ENCODE peak calls at places on chromosomes 16 and 17, in nine cellular contexts. N is tibial artery; W is hepatocyte; G is stimulated activated CD4-positive, alpha-beta T cell treated with anti-CD3 and anti-CD28 coated beads, Interleukin-15, amount 100 ng/mL, for 1 hour; J is H54; R is NCI-H2081 treated with DMSO at 0.1 percent for 48 hours; O is sigmoid colon; D is activated CD8-positive, alpha-beta T cell treated with anti-CD3 and anti-CD28 coated beads, Interleukin-2, amount 10 ng/mL, durations not matched to agents 7 days and 5 days; S is AG08395. M is an unnamed sample.

GRCh38 chr17:9364837-9365430 is 210.7 kb downstream of the STX8 start:
- DNase-seq in W (no peak), N (no peak), R (no peak), G (no peak), S (no peak), D (no peak), J (no peak), O (no peak), M (no peak)

GRCh38 chr17:19707728-19708221 is 8.6 kb downstream of the SLC47A2 start:
- DNase-seq in O (no peak), D (no peak), N (no peak), J (no peak), W (no peak), R (no peak), S (no peak), G (no peak), M (no peak)

GRCh38 chr17:15361151-15361550 is 19.8 kb upstream of the TEKT3 start:
- DNase-seq in R (no peak), J (peak), O (no peak), D (no peak), W (no peak), G (no peak), N (no peak), S (no peak), M (no peak)

GRCh38 chr16:51542856-51543510 is 391.9 kb upstream of the SALL1 start:
- DNase-seq in G (no peak), R (no peak), S (no peak), W (no peak), J (no peak), N (no peak), O (no peak), D (no peak), M (no peak)

GRCh38 chr17:208429-208828 is 27.0 kb upstream of the DOC2B start:
- DNase-seq in R (no peak), S (no peak), O (peak), G (no peak), W (no peak), J (no peak), N (no peak), D (no peak), M (no peak)

GRCh38 chr16:22692916-22693646 is 120.9 kb upstream of the HS3ST2 start:
- DNase-seq in O (no peak), N (no peak), D (no peak), W (no peak), S (peak), G (no peak), R (no peak), J (no peak), M (no peak)

GRCh38 chr17:71983828-71984227 is 137.0 kb upstream of the SOX9 start:
- DNase-seq in D (no peak), R (no peak), S (no peak), W (no peak), J (no peak), N (no peak), O (no peak), G (no peak), M (no peak)

GRCh38 chr16:29812754-29813643 is 1.0 kb downstream of the PRRT2 start:
- DNase-seq in J (no peak), O (no peak), G (no peak), N (no peak), D (no peak), W (no peak), R (no peak), S (no peak), M (no peak)

GRCh38 chr17:46157443-46158107 is 35.7 kb downstream of the KANSL1 start:
- DNase-seq in N (no peak), J (no peak), D (no peak), W (no peak), O (no peak), S (peak), G (no peak), R (no peak), M (no peak)

GRCh38 chr17:307295-307691 is 45.3 kb downstream of the RPH3AL start:
- DNase-seq in R (no peak), G (no peak), D (no peak), O (no peak), N (no peak), S (no peak), W (no peak), J (no peak), M (no peak)

GRCh38 chr17:79707931-79708891 is 22.5 kb upstream of the ENPP7 start:
- DNase-seq in O (no peak), W (peak), G (peak), D (peak), S (peak), N (no peak), R (no peak), J (no peak), M (peak)

GRCh38 chr16:85303354-85303883 is 191.1 kb upstream of the CIBAR2 start:
- DNase-seq in W (peak), G (peak), S (no peak), N (peak), R (no peak), O (peak), D (peak), J (no peak), M (peak)

GRCh38 chr16:29974291-29975133 is 844 bp downstream of the TAOK2 start:
- DNase-seq in W (peak), J (no peak), D (peak), R (no peak), O (no peak), N (no peak), S (peak), G (no peak), M (peak)

GRCh38 chr16:65123846-65124513 is 2.1 kb upstream of the CDH11 start:
- DNase-seq in R (no peak), N (peak), J (no peak), D (no peak), O (peak), S (no peak), G (no peak), W (peak), M (peak)

GRCh38 chr17:49061524-49061943 is 64.3 kb downstream of the IGF2BP1 start:
- DNase-seq in O (no peak), D (no peak), W (no peak), G (no peak), S (no peak), N (no peak), R (no peak), J (peak), M (no peak)

GRCh38 chr17:16943541-16944333 is 28.2 kb downstream of the TNFRSF13B start:
- DNase-seq in O (peak), D (no peak), G (no peak), S (no peak), N (no peak), R (no peak), W (no peak), J (no peak), M (no peak)

GRCh38 chr17:5434984-5435383 is 4.0 kb downstream of the C1QBP start:
- DNase-seq in D (no peak), J (no peak), R (no peak), G (no peak), W (no peak), O (no peak), S (no peak), N (no peak), M (no peak)

GRCh38 chr16:9516444-9516843 is 425.0 kb downstream of the HAPSTR1 start:
- DNase-seq in S (no peak), D (no peak), J (no peak), N (no peak), W (no peak), O (no peak), R (no peak), G (no peak), M (no peak)

GRCh38 chr17:79002796-79003593 is 6.6 kb downstream of the CANT1 start:
- DNase-seq in R (no peak), G (no peak), O (peak), W (no peak), D (no peak), N (peak), S (no peak), J (no peak), M (no peak)

M was measured in endothelial cell.